ENCODE peak calls at places on chromosomes 16 and 17, in five cellular contexts. One of them, this sample, is unnamed.

GRCh38 chr17:66172706-66173223 is 19.2 kb downstream of the CEP112 start:
- DNase-seq in astrocyte: no peak
- DNase-seq in CD8-positive, alpha-beta memory T cell: no peak
- DNase-seq in MM.1S: no peak
- DNase-seq in spleen: no peak
- DNase-seq in this sample: no peak

GRCh38 chr17:73285603-73285908 is 23.9 kb upstream of the CPSF4L start:
- DNase-seq in astrocyte: no peak
- DNase-seq in CD8-positive, alpha-beta memory T cell: no peak
- DNase-seq in MM.1S: no peak
- DNase-seq in spleen: no peak
- DNase-seq in this sample: no peak

GRCh38 chr17:42118545-42118944 is 2.6 kb downstream of the KAT2A start:
- DNase-seq in astrocyte: no peak
- DNase-seq in CD8-positive, alpha-beta memory T cell: no peak
- DNase-seq in MM.1S: peak; percentile 41
- DNase-seq in spleen: no peak
- DNase-seq in this sample: peak; percentile 37

GRCh38 chr17:36851230-36851629 is 86.0 kb upstream of the LHX1 start:
- DNase-seq in astrocyte: peak; percentile 12
- DNase-seq in CD8-positive, alpha-beta memory T cell: no peak
- DNase-seq in MM.1S: no peak
- DNase-seq in spleen: no peak
- DNase-seq in this sample: no peak

GRCh38 chr17:29565643-29566472 is 979 bp downstream of the ABHD15 start:
- DNase-seq in astrocyte: no peak
- DNase-seq in CD8-positive, alpha-beta memory T cell: peak; percentile 69
- DNase-seq in MM.1S: peak; percentile 76
- DNase-seq in spleen: peak; percentile 94
- DNase-seq in this sample: peak; percentile 86

GRCh38 chr16:20107086-20107485 is 33.4 kb upstream of the GPR139 start:
- DNase-seq in astrocyte: no peak
- DNase-seq in CD8-positive, alpha-beta memory T cell: no peak
- DNase-seq in MM.1S: no peak
- DNase-seq in spleen: no peak
- DNase-seq in this sample: no peak

GRCh38 chr16:88533945-88534641 is 36.1 kb upstream of the ZC3H18 start:
- DNase-seq in astrocyte: peak; percentile 25
- DNase-seq in CD8-positive, alpha-beta memory T cell: peak; percentile 84
- DNase-seq in MM.1S: peak; percentile 67
- DNase-seq in spleen: peak; percentile 95
- DNase-seq in this sample: no peak

GRCh38 chr17:63399316-63399715 is 46.8 kb downstream of the CYB561 start:
- DNase-seq in astrocyte: peak; percentile 59
- DNase-seq in CD8-positive, alpha-beta memory T cell: no peak
- DNase-seq in MM.1S: no peak
- DNase-seq in spleen: no peak
- DNase-seq in this sample: peak; percentile 16

GRCh38 chr16:57623251-57624043 is 5.0 kb upstream of the ADGRG1 start:
- DNase-seq in astrocyte: peak; percentile 58
- DNase-seq in CD8-positive, alpha-beta memory T cell: no peak
- DNase-seq in MM.1S: peak; percentile 78
- DNase-seq in spleen: peak; percentile 59
- DNase-seq in this sample: peak; percentile 33

GRCh38 chr16:87528690-87529579 is 36.1 kb upstream of the ZCCHC14 start:
- DNase-seq in astrocyte: no peak
- DNase-seq in CD8-positive, alpha-beta memory T cell: no peak
- DNase-seq in MM.1S: no peak
- DNase-seq in spleen: no peak
- DNase-seq in this sample: peak; percentile 60
- H3K9me3 ChIP-seq in astrocyte: peaks cover 13% of the 10 kb centered on the region
- H3K9me3 ChIP-seq in CD8-positive, alpha-beta memory T cell: no peaks in the 10 kb centered on the region
- H3K9me3 ChIP-seq in MM.1S: no peaks in the 10 kb centered on the region
- H3K9me3 ChIP-seq in spleen: no peaks in the 10 kb centered on the region
- H3K9me3 ChIP-seq in this sample: no peaks in the 10 kb centered on the region

GRCh38 chr17:71409137-71409536 is 711.7 kb upstream of the SOX9 start:
- DNase-seq in astrocyte: no peak
- DNase-seq in CD8-positive, alpha-beta memory T cell: no peak
- DNase-seq in MM.1S: no peak
- DNase-seq in spleen: no peak
- DNase-seq in this sample: no peak
- H3K27ac ChIP-seq in astrocyte: no peak overlapping the region
- H3K27ac ChIP-seq in CD8-positive, alpha-beta memory T cell: no peak overlapping the region
- H3K27ac ChIP-seq in MM.1S: no peak overlapping the region
- H3K27ac ChIP-seq in spleen: no peak overlapping the region
- H3K27ac ChIP-seq in this sample: no peak overlapping the region

DNA sequence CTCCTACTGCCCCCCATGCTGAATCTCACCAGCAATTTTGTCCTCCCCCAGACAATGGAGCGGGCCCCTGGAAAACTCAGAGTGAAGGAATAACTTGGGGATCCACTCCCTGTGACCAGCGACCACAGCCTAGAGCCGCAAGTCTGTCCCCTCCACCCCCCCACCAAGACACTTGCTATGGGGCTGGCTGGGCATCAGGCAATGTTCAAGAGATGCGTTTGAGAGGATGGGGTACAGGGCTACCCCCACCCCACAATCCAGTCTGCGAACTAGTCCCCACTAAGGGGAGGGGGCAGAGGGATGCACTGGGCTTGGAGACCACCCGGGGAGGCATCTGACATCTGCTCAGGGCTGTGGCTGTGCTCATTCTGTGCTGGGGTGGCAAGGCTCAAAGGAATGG is 2.4 kb downstream of the PPL start:
- DNase-seq in astrocyte: no peak
- DNase-seq in CD8-positive, alpha-beta memory T cell: no peak
- DNase-seq in MM.1S: no peak
- DNase-seq in spleen: no peak
- DNase-seq in this sample: no peak
- H3K27me3 ChIP-seq in astrocyte: peaks cover 26% of the 10 kb centered on the region
- H3K27me3 ChIP-seq in CD8-positive, alpha-beta memory T cell: no peaks in the 10 kb centered on the region
- H3K27me3 ChIP-seq in MM.1S: peaks cover 67% of the 10 kb centered on the region
- H3K27me3 ChIP-seq in spleen: peaks cover 30% of the 10 kb centered on the region
- H3K27me3 ChIP-seq in this sample: no peaks in the 10 kb centered on the region

GRCh38 chr17:11380761-11381160 is 139.7 kb downstream of the SHISA6 start:
- DNase-seq in astrocyte: no peak
- DNase-seq in CD8-positive, alpha-beta memory T cell: no peak
- DNase-seq in MM.1S: no peak
- DNase-seq in spleen: no peak
- DNase-seq in this sample: no peak

GRCh38 chr17:11389583-11389982 is 148.6 kb downstream of the SHISA6 start:
- DNase-seq in astrocyte: no peak
- DNase-seq in CD8-positive, alpha-beta memory T cell: no peak
- DNase-seq in MM.1S: no peak
- DNase-seq in spleen: no peak
- DNase-seq in this sample: no peak

GRCh38 chr17:11383157-11383556 is 142.1 kb downstream of the SHISA6 start:
- DNase-seq in astrocyte: no peak
- DNase-seq in CD8-positive, alpha-beta memory T cell: no peak
- DNase-seq in MM.1S: no peak
- DNase-seq in spleen: no peak
- DNase-seq in this sample: no peak

GRCh38 chr17:11388061-11388460 is 147.0 kb downstream of the SHISA6 start:
- DNase-seq in astrocyte: no peak
- DNase-seq in CD8-positive, alpha-beta memory T cell: no peak
- DNase-seq in MM.1S: no peak
- DNase-seq in spleen: no peak
- DNase-seq in this sample: no peak

GRCh38 chr17:11384131-11384530 is 143.1 kb downstream of the SHISA6 start:
- DNase-seq in astrocyte: no peak
- DNase-seq in CD8-positive, alpha-beta memory T cell: no peak
- DNase-seq in MM.1S: no peak
- DNase-seq in spleen: no peak
- DNase-seq in this sample: no peak
- H3K9me3 ChIP-seq in astrocyte: peaks cover 11% of the 10 kb centered on the region
- H3K9me3 ChIP-seq in CD8-positive, alpha-beta memory T cell: no peaks in the 10 kb centered on the region
- H3K9me3 ChIP-seq in MM.1S: no peaks in the 10 kb centered on the region
- H3K9me3 ChIP-seq in spleen: no peaks in the 10 kb centered on the region
- H3K9me3 ChIP-seq in this sample: no peaks in the 10 kb centered on the region

GRCh38 chr17:55201609-55201932 is 63.2 kb upstream of the HLF start:
- DNase-seq in astrocyte: no peak
- DNase-seq in CD8-positive, alpha-beta memory T cell: no peak
- DNase-seq in MM.1S: peak; percentile 25
- DNase-seq in spleen: no peak
- DNase-seq in this sample: no peak
- H3K27ac ChIP-seq in astrocyte: no peak overlapping the region
- H3K27ac ChIP-seq in CD8-positive, alpha-beta memory T cell: no peak overlapping the region
- H3K27ac ChIP-seq in MM.1S: no peak overlapping the region
- H3K27ac ChIP-seq in spleen: no peak overlapping the region
- H3K27ac ChIP-seq in this sample: no peak overlapping the region

DNA sequence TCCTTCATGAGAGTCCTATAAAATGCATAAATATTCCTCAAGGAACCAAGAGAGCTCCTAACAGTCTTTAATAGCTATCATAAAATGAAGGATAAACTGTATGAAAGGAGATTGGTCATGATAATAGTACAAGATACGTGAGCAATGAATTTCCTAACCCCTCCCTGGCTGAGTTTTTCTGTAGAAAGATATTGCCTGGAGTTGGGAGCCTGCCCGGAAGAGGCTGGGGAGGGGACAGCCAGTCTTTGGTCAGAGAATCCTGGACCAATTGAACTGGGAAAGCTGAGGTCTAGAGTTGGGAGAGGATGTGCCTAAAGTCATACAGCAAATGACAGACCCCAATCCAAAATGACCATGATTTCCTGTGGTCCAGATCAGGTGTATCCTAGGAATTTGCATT is 321.9 kb upstream of the CDH5 start:
- DNase-seq in astrocyte: no peak
- DNase-seq in CD8-positive, alpha-beta memory T cell: no peak
- DNase-seq in MM.1S: no peak
- DNase-seq in spleen: no peak
- DNase-seq in this sample: no peak
- H3K27me3 ChIP-seq in astrocyte: no peaks in the 10 kb centered on the region
- H3K27me3 ChIP-seq in CD8-positive, alpha-beta memory T cell: no peaks in the 10 kb centered on the region
- H3K27me3 ChIP-seq in MM.1S: no peaks in the 10 kb centered on the region
- H3K27me3 ChIP-seq in spleen: no peaks in the 10 kb centered on the region
- H3K27me3 ChIP-seq in this sample: no peaks in the 10 kb centered on the region

GRCh38 chr16:59290718-59291117 is 556.6 kb upstream of the GOT2 start:
- DNase-seq in astrocyte: no peak
- DNase-seq in CD8-positive, alpha-beta memory T cell: no peak
- DNase-seq in MM.1S: no peak
- DNase-seq in spleen: no peak
- DNase-seq in this sample: no peak
- H3K9me3 ChIP-seq in astrocyte: peaks cover 4% of the 10 kb centered on the region
- H3K9me3 ChIP-seq in CD8-positive, alpha-beta memory T cell: peaks cover 5% of the 10 kb centered on the region
- H3K9me3 ChIP-seq in MM.1S: no peaks in the 10 kb centered on the region
- H3K9me3 ChIP-seq in spleen: no peaks in the 10 kb centered on the region
- H3K9me3 ChIP-seq in this sample: no peaks in the 10 kb centered on the region

DNA sequence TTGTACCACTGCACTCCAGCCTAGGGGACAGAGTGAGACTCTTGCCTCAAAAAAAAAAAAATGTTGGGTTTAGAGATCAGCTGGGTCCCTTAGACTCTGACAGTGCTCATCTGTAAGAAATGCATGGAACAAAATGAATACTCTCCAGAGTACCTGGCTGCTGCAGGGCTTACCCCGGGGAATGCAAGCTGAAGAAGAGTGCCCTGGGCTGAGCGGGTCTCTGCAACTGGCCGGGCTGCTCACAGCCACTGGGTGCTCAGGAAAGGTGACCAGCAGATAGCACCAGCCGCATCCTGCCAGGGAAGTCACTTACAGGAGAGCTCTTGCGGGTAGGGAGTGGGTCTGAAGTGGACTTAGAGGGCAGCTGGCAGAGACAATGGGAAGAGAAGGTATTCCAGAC is 82.1 kb downstream of the GAS7 start:
- DNase-seq in astrocyte: no peak
- DNase-seq in CD8-positive, alpha-beta memory T cell: no peak
- DNase-seq in MM.1S: no peak
- DNase-seq in spleen: no peak
- DNase-seq in this sample: no peak
- H3K27ac ChIP-seq in astrocyte: no peak overlapping the region
- H3K27ac ChIP-seq in CD8-positive, alpha-beta memory T cell: no peak overlapping the region
- H3K27ac ChIP-seq in MM.1S: no peak overlapping the region
- H3K27ac ChIP-seq in spleen: peak overlapping the region; percentile 82
- H3K27ac ChIP-seq in this sample: no peak overlapping the region

DNA sequence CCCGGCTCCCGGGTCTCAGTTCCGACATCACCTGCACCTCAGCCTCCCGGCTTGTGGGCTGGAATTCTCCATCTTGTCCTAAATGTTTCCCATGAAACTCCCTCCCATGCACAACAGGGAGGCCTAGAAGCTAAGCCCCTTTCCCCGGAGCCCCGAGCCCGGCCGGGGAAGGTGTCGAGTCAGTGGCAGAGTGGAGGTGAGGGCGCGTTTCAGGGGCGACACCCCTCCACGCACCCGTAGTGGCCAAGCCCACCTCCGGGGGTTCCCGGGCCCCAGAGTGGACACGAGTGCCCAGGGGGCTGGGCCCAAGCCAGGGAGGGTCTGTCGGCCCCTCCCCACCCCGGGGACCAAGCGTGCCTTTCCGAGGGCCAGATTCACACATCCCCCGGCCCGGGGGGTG is 25.0 kb upstream of the C1QTNF8 start:
- DNase-seq in astrocyte: no peak
- DNase-seq in CD8-positive, alpha-beta memory T cell: no peak
- DNase-seq in MM.1S: no peak
- DNase-seq in spleen: no peak
- DNase-seq in this sample: no peak
- H3K27me3 ChIP-seq in astrocyte: no peaks in the 10 kb centered on the region
- H3K27me3 ChIP-seq in CD8-positive, alpha-beta memory T cell: no peaks in the 10 kb centered on the region
- H3K27me3 ChIP-seq in MM.1S: peaks cover 97% of the 10 kb centered on the region
- H3K27me3 ChIP-seq in spleen: no peaks in the 10 kb centered on the region
- H3K27me3 ChIP-seq in this sample: peaks cover 3% of the 10 kb centered on the region